ENCODE peak calls at places on chromosome 9, in four cellular contexts. U is HepG2, F is GM12878, C is K562. G is an unnamed sample.

GRCh38 chr9:131982683-131983239 is 96.9 kb downstream of the MED27 start:
- DNase-seq in U (no peak), F (peak; percentile 37), C (no peak), G (no peak)

GRCh38 chr9:26175264-26175663 is 497.0 kb upstream of the TUSC1 start:
- DNase-seq in U (no peak), F (no peak), C (no peak), G (no peak)

GRCh38 chr9:134764870-134765269 is 115.7 kb upstream of the FCN2 start:
- DNase-seq in U (no peak), F (no peak), C (no peak), G (no peak)

GRCh38 chr9:127140181-127140580 is 17.7 kb upstream of the ANGPTL2 start:
- DNase-seq in U (no peak), F (no peak), C (no peak), G (no peak)

GRCh38 chr9:137478613-137479314 is 19.6 kb upstream of the NSMF start:
- DNase-seq in U (no peak), F (no peak), C (no peak), G (no peak)

GRCh38 chr9:114430443-114430842 is 42.7 kb upstream of the AKNA start:
- DNase-seq in U (no peak), F (no peak), C (no peak), G (no peak)

GRCh38 chr9:78668148-78668825 is 371.4 kb downstream of the PSAT1 start:
- DNase-seq in U (no peak), F (no peak), C (no peak), G (no peak)

GRCh38 chr9:2837915-2838314 is 6.0 kb downstream of the PUM3 start:
- DNase-seq in U (no peak), F (no peak), C (no peak), G (no peak)

GRCh38 chr9:84793251-84793650 is 123.7 kb downstream of the NTRK2 start:
- DNase-seq in U (no peak), F (no peak), C (no peak), G (no peak)

GRCh38 chr9:102499468-102499867 is 495.7 kb upstream of the CYLC2 start:
- DNase-seq in U (peak; percentile 3), F (no peak), C (no peak), G (no peak)

GRCh38 chr9:91056917-91057316 is 255.3 kb downstream of the SYK start:
- DNase-seq in U (no peak), F (no peak), C (no peak), G (no peak)

GRCh38 chr9:130240410-130241197 is 25.0 kb upstream of the HMCN2 start:
- DNase-seq in U (peak; percentile 72), F (peak; percentile 54), C (peak; percentile 76), G (peak; percentile 52)

GRCh38 chr9:127970401-127971313 is 10.1 kb downstream of the EEIG1 start:
- DNase-seq in U (no peak), F (peak; percentile 95), C (no peak), G (no peak)

GRCh38 chr9:99023831-99024230 is 80.1 kb downstream of the COL15A1 start:
- DNase-seq in U (no peak), F (no peak), C (no peak), G (no peak)

GRCh38 chr9:675697-676370 is 165.7 kb upstream of the DMRT1 start:
- DNase-seq in U (no peak), F (no peak), C (no peak), G (no peak)

GRCh38 chr9:110115868-110116542 is 92.0 kb downstream of the C9orf152 start:
- DNase-seq in U (peak; percentile 92), F (no peak), C (no peak), G (no peak)

GRCh38 chr9:125460883-125461475 is 199.4 kb downstream of the GAPVD1 start:
- DNase-seq in U (no peak), F (no peak), C (no peak), G (no peak)

GRCh38 chr9:126461608-126462007 is 135.0 kb downstream of the MVB12B start:
- DNase-seq in U (no peak), F (no peak), C (no peak), G (no peak)

GRCh38 chr9:130028493-130029222 is 14.3 kb downstream of the FNBP1 start:
- DNase-seq in U (peak; percentile 93), F (no peak), C (no peak), G (no peak)

GRCh38 chr9:1400983-1401382 is 350.8 kb downstream of the DMRT2 start:
- DNase-seq in U (no peak), F (no peak), C (no peak), G (peak; percentile 55)

GRCh38 chr9:95010431-95010838 is 283.9 kb downstream of the AOPEP start:
- DNase-seq in U (no peak), F (no peak), C (no peak), G (no peak)

GRCh38 chr9:132795511-132796303 is 82.4 kb downstream of the AK8 start:
- DNase-seq in U (no peak), F (no peak), C (no peak), G (no peak)

GRCh38 chr9:130041648-130042405 is 1.2 kb downstream of the FNBP1 start:
- DNase-seq in U (no peak), F (no peak), C (no peak), G (peak; percentile 37)

GRCh38 chr9:21316032-21316842 is 11.1 kb upstream of the IFNA5 start:
- DNase-seq in U (no peak), F (no peak), C (no peak), G (no peak)

GRCh38 chr9:22342489-22343217 is 104.0 kb upstream of the DMRTA1 start:
- DNase-seq in U (peak; percentile 27), F (no peak), C (no peak), G (no peak)

GRCh38 chr9:97793067-97793466 is 60.0 kb upstream of the FOXE1 start:
- DNase-seq in U (peak; percentile 27), F (no peak), C (peak; percentile 17), G (no peak)

GRCh38 chr9:38718148-38718547 is 1.8 kb downstream of the FAM240B start:
- DNase-seq in U (no peak), F (no peak), C (no peak), G (no peak)

GRCh38 chr9:6230037-6230778 is 14.6 kb downstream of the IL33 start:
- DNase-seq in U (no peak), F (no peak), C (no peak), G (no peak)

GRCh38 chr9:98101868-98102273 is 17.2 kb downstream of the TRIM14 start:
- DNase-seq in U (no peak), F (peak; percentile 99), C (no peak), G (no peak)

GRCh38 chr9:17962747-17963146 is 383.9 kb downstream of the SH3GL2 start:
- DNase-seq in U (no peak), F (no peak), C (no peak), G (no peak)

GRCh38 chr9:109707355-109707754 is 72.6 kb upstream of the PALM2AKAP2 start:
- DNase-seq in U (no peak), F (no peak), C (no peak), G (no peak)

GRCh38 chr9:98909935-98910334 is 33.8 kb upstream of the COL15A1 start:
- DNase-seq in U (no peak), F (no peak), C (no peak), G (no peak)

GRCh38 chr9:37958154-37958553 is 54.2 kb upstream of the SLC25A51 start:
- DNase-seq in U (no peak), F (no peak), C (no peak), G (no peak)

GRCh38 chr9:13942695-13943094 is 371.2 kb downstream of the NFIB start:
- DNase-seq in U (no peak), F (no peak), C (no peak), G (no peak)

GRCh38 chr9:70013598-70014196 is 30.0 kb upstream of the MAMDC2 start:
- DNase-seq in U (no peak), F (no peak), C (no peak), G (no peak)

GRCh38 chr9:20376780-20377179 is 245.5 kb downstream of the MLLT3 start:
- DNase-seq in U (peak; percentile 35), F (no peak), C (no peak), G (no peak)

GRCh38 chr9:100355561-100355960 is 2.8 kb upstream of the TEX10 start:
- DNase-seq in U (no peak), F (no peak), C (no peak), G (no peak)
- TF ChIP-seq ESRRA in U (no peak), F (no peak), C (no peak), G (no peak)

GRCh38 chr9:15372385-15373200 is 50.1 kb upstream of the SNAPC3 start:
- DNase-seq in U (no peak), F (no peak), C (no peak), G (no peak)

GRCh38 chr9:15373881-15374280 is 48.8 kb upstream of the SNAPC3 start:
- DNase-seq in U (no peak), F (no peak), C (no peak), G (no peak)

GRCh38 chr9:15373201-15373530 is 49.5 kb upstream of the SNAPC3 start:
- DNase-seq in U (no peak), F (no peak), C (no peak), G (no peak)

GRCh38 chr9:15374310-15374709 is 48.4 kb upstream of the SNAPC3 start:
- DNase-seq in U (no peak), F (no peak), C (no peak), G (no peak)

GRCh38 chr9:15374825-15375224 is 47.9 kb upstream of the SNAPC3 start:
- DNase-seq in U (no peak), F (no peak), C (no peak), G (no peak)
- TF ChIP-seq NR2C2 in U (no peak), F (no peak), C (no peak), G (no peak)

GRCh38 chr9:118336952-118337349 is 632.7 kb downstream of the TLR4 start:
- DNase-seq in U (no peak), F (no peak), C (no peak), G (no peak)
- TF ChIP-seq ESRRA in U (no peak), F (no peak), C (no peak), G (no peak)

DNA sequence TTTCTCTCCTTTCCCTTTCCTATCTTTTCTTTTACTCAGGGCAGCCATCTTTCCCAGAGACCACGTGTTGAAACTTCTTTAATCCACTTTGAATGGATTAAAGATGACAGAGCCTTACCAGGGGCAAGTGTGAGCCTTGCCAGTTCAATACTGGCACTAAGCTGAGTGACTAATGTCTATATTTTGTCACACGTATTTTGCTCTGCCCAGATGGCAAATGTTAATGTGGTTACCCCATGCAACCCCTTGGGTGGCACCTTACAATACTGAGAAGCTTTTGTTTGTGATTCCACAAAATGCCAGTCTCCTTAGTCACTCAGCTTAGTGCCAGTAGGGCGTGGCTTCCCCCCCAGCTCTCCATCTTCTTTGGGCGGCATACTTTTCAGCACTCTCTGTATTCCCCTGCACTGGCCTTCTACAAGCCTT is 24.8 kb downstream of the ANXA1 start:
- DNase-seq in U (no peak), F (no peak), C (no peak), G (no peak)
- TF ChIP-seq NR2C2 in U (no peak), F (no peak), C (no peak), G (no peak)

GRCh38 chr9:33354651-33355211 is 47.6 kb downstream of the AQP7 start:
- DNase-seq in U (no peak), F (no peak), C (no peak), G (no peak)
- TF ChIP-seq ESRRA in U (no peak), F (no peak), C (no peak), G (no peak)

DNA sequence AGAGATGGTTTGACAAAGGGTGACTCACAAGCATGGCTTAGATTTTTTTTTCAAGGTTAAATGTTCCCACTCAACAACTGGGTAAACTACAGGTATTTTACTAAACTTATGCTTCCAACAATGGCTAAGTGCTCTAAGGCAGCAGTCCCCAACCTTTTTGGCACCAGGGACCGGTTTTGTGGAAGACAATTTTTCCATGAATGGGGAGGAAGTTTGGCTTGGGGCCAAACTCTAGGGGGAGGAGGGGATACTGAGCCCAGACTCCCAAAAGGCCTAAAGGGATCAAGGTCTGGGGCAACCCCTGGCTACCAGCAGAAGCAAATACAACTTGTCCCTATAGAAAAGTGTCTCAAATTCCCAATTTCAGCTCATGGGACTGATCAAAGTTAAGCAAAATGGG is 32.0 kb upstream of the HSD17B3 start:
- DNase-seq in U (no peak), F (no peak), C (no peak), G (no peak)
- TF ChIP-seq NR2C2 in U (no peak), F (no peak), C (no peak), G (no peak)